ENCODE peak calls at places on chromosomes 1 and 21, in nine cellular contexts. B, S, Z, M, W, E, Q, H and R are unnamed samples.

GRCh38 chr1:234970731-234971476 is 157.7 kb downstream of the TOMM20 start:
- DNase-seq in B (peak; percentile 91), S (peak; percentile 67), Z (peak; percentile 51), M (peak; percentile 68), W (peak; percentile 60), E (no peak), Q (peak; percentile 87), H (peak; percentile 21), R (peak; percentile 50)

GRCh38 chr1:48793863-48794262 is 17.2 kb upstream of the BEND5 start:
- DNase-seq in B (no peak), S (no peak), Z (no peak), M (peak; percentile 86), W (no peak), E (no peak), Q (no peak), H (no peak), R (no peak)

GRCh38 chr1:210536263-210536961 is 207.7 kb downstream of the HHAT start:
- DNase-seq in B (no peak), S (no peak), Z (peak; percentile 28), M (no peak), W (no peak), E (no peak), Q (no peak), H (no peak), R (no peak)

GRCh38 chr1:164707868-164708331 is 148.9 kb downstream of the PBX1 start:
- DNase-seq in B (no peak), S (no peak), Z (no peak), M (no peak), W (no peak), E (no peak), Q (peak; percentile 71), H (no peak), R (no peak)

GRCh38 chr1:30613188-30613587 is 110.2 kb downstream of the MATN1 start:
- DNase-seq in B (peak; percentile 3), S (no peak), Z (no peak), M (no peak), W (no peak), E (no peak), Q (no peak), H (no peak), R (no peak)

GRCh38 chr1:195965036-195965435 is 643.2 kb downstream of the KCNT2 start:
- DNase-seq in B (no peak), S (no peak), Z (no peak), M (no peak), W (no peak), E (no peak), Q (no peak), H (no peak), R (no peak)

GRCh38 chr1:164767257-164768044 is 208.5 kb downstream of the PBX1 start:
- DNase-seq in B (no peak), S (no peak), Z (no peak), M (no peak), W (no peak), E (no peak), Q (peak; percentile 70), H (no peak), R (no peak)

GRCh38 chr1:32989160-32989894 is 24.7 kb upstream of the RNF19B start:
- DNase-seq in B (peak; percentile 95), S (peak; percentile 42), Z (no peak), M (peak; percentile 91), W (peak; percentile 78), E (peak; percentile 61), Q (peak; percentile 86), H (peak; percentile 25), R (no peak)

GRCh38 chr1:157045251-157046218 is at the start of gene ARHGEF11:
- DNase-seq in B (peak; percentile 96), S (peak; percentile 94), Z (peak; percentile 90), M (peak; percentile 39), W (peak; percentile 54), E (peak; percentile 44), Q (peak; percentile 98), H (peak; percentile 82), R (peak; percentile 84)

GRCh38 chr1:240965581-240966091 is 353.7 kb upstream of the GREM2 start:
- DNase-seq in B (no peak), S (no peak), Z (no peak), M (no peak), W (no peak), E (no peak), Q (peak; percentile 17), H (no peak), R (no peak)

GRCh38 chr1:112677501-112677900 is 3.0 kb downstream of the MOV10 start:
- DNase-seq in B (no peak), S (no peak), Z (no peak), M (no peak), W (no peak), E (no peak), Q (no peak), H (no peak), R (no peak)

GRCh38 chr1:66758247-66758755 is 6.0 kb downstream of the DYNLT5 start:
- DNase-seq in B (no peak), S (no peak), Z (no peak), M (peak; percentile 88), W (no peak), E (no peak), Q (no peak), H (no peak), R (no peak)

GRCh38 chr1:150321826-150322166 is 463 bp downstream of the PRPF3 start:
- DNase-seq in B (no peak), S (no peak), Z (no peak), M (no peak), W (no peak), E (no peak), Q (peak; percentile 13), H (no peak), R (no peak)

GRCh38 chr1:3747522-3747848 is 4.8 kb upstream of the CCDC27 start:
- DNase-seq in B (no peak), S (no peak), Z (no peak), M (no peak), W (no peak), E (no peak), Q (no peak), H (no peak), R (no peak)

GRCh38 chr1:51499694-51500093 is 19.4 kb downstream of the EPS15 start:
- DNase-seq in B (no peak), S (no peak), Z (no peak), M (no peak), W (no peak), E (no peak), Q (no peak), H (no peak), R (no peak)

GRCh38 chr1:184686540-184686939 is 68.1 kb downstream of the EDEM3 start:
- DNase-seq in B (no peak), S (no peak), Z (no peak), M (peak; percentile 27), W (no peak), E (no peak), Q (no peak), H (no peak), R (no peak)

GRCh38 chr1:227744668-227745067 is 9.4 kb downstream of the SNAP47 start:
- DNase-seq in B (no peak), S (no peak), Z (peak; percentile 70), M (no peak), W (no peak), E (no peak), Q (no peak), H (no peak), R (no peak)

GRCh38 chr1:47191940-47192457 is 2.2 kb upstream of the PDZK1IP1 start:
- DNase-seq in B (peak; percentile 48), S (no peak), Z (no peak), M (no peak), W (peak; percentile 9), E (no peak), Q (no peak), H (no peak), R (no peak)

GRCh38 chr1:112509660-112510178 is 954 bp downstream of the WNT2B start:
- DNase-seq in B (no peak), S (no peak), Z (no peak), M (no peak), W (no peak), E (no peak), Q (no peak), H (no peak), R (no peak)

GRCh38 chr1:12745992-12746323 is at the start of gene CFAP107:
- DNase-seq in B (no peak), S (no peak), Z (no peak), M (peak; percentile 25), W (no peak), E (no peak), Q (peak; percentile 39), H (no peak), R (no peak)

GRCh38 chr1:69213644-69214043 is 354.1 kb upstream of the LRRC7 start:
- DNase-seq in B (no peak), S (no peak), Z (no peak), M (no peak), W (no peak), E (no peak), Q (no peak), H (no peak), R (no peak)

GRCh38 chr21:32298658-32299081 is at the start of gene MRAP:
- DNase-seq in B (no peak), S (no peak), Z (no peak), M (no peak), W (no peak), E (no peak), Q (no peak), H (no peak), R (no peak)

GRCh38 chr1:98035587-98035986 is 114.8 kb upstream of the DPYD start:
- DNase-seq in B (no peak), S (no peak), Z (no peak), M (no peak), W (no peak), E (no peak), Q (no peak), H (no peak), R (no peak)

GRCh38 chr1:85128296-85128695 is 72.5 kb downstream of the SYDE2 start:
- DNase-seq in B (no peak), S (no peak), Z (no peak), M (no peak), W (no peak), E (no peak), Q (peak; percentile 62), H (no peak), R (no peak)

GRCh38 chr1:26786437-26787380 is 1.0 kb upstream of the PIGV start:
- DNase-seq in B (peak; percentile 90), S (peak; percentile 67), Z (peak; percentile 21), M (peak; percentile 99), W (peak; percentile 64), E (peak; percentile 56), Q (peak; percentile 88), H (no peak), R (peak; percentile 44)

GRCh38 chr1:196997428-196997827 is 20.1 kb downstream of the CFHR5 start:
- DNase-seq in B (no peak), S (no peak), Z (no peak), M (no peak), W (no peak), E (no peak), Q (peak; percentile 63), H (no peak), R (no peak)

GRCh38 chr1:26349196-26349885 is 4.6 kb downstream of the CRYBG2 start:
- DNase-seq in B (no peak), S (no peak), Z (no peak), M (no peak), W (no peak), E (no peak), Q (peak; percentile 69), H (no peak), R (no peak)

GRCh38 chr1:117093870-117094621 is 27.5 kb downstream of the TRIM45 start:
- DNase-seq in B (no peak), S (no peak), Z (peak; percentile 7), M (peak; percentile 39), W (peak; percentile 47), E (peak; percentile 20), Q (peak; percentile 60), H (no peak), R (no peak)

GRCh38 chr1:192986110-192986747 is 72.9 kb downstream of the UCHL5 start:
- DNase-seq in B (no peak), S (no peak), Z (no peak), M (no peak), W (peak; percentile 66), E (no peak), Q (no peak), H (no peak), R (no peak)

GRCh38 chr1:4062992-4063391 is 162.9 kb upstream of the C1orf174 start:
- DNase-seq in B (peak; percentile 47), S (no peak), Z (no peak), M (no peak), W (no peak), E (no peak), Q (no peak), H (no peak), R (no peak)